ENCODE peak calls at places on chromosomes 13 and 19, in seven cellular contexts. K is neuronal stem cell; E is colonic mucosa; A is bronchial epithelial cell; L is effector memory CD4-positive, alpha-beta T cell; D is CD8-positive, alpha-beta T cell; G is heart left ventricle. R is an unnamed sample.

GRCh38 chr13:106186366-106187030 is 349.0 kb downstream of the EFNB2 start:
- DNase-seq in K (no peak), E (no peak), A (peak; percentile 21), L (no peak), D (no peak), G (no peak), R (peak; percentile 63)

GRCh38 chr13:48155850-48156249 is 60.9 kb upstream of the MED4 start:
- DNase-seq in K (no peak), E (no peak), A (peak; percentile 100), L (peak; percentile 9), D (peak; percentile 62), G (no peak), R (peak; percentile 84)

GRCh38 chr19:611506-611869 is 21.8 kb downstream of the HCN2 start:
- DNase-seq in K (no peak), E (no peak), A (peak; percentile 39), L (peak; percentile 51), D (peak; percentile 71), G (no peak), R (no peak)

GRCh38 chr19:29681422-29682235 is 16.4 kb downstream of the PLEKHF1 start:
- DNase-seq in K (no peak), E (no peak), A (no peak), L (no peak), D (no peak), G (peak; percentile 28), R (no peak)

GRCh38 chr19:33804021-33804799 is 7.5 kb downstream of the KCTD15 start:
- DNase-seq in K (no peak), E (peak; percentile 96), A (peak; percentile 86), L (no peak), D (no peak), G (peak; percentile 73), R (peak; percentile 99)

GRCh38 chr13:30846844-30847243 is 59.2 kb upstream of the MEDAG start:
- DNase-seq in K (no peak), E (no peak), A (peak; percentile 15), L (no peak), D (no peak), G (no peak), R (no peak)

GRCh38 chr13:66859078-66859477 is 371.1 kb downstream of the PCDH9 start:
- DNase-seq in K (no peak), E (no peak), A (peak; percentile 73), L (no peak), D (no peak), G (no peak), R (no peak)

GRCh38 chr13:80037505-80037888 is 303.4 kb downstream of the SPRY2 start:
- DNase-seq in K (no peak), E (no peak), A (peak; percentile 94), L (no peak), D (no peak), G (no peak), R (no peak)

GRCh38 chr19:19409235-19410030 is 4.0 kb downstream of the GATAD2A start:
- DNase-seq in K (no peak), E (no peak), A (peak; percentile 71), L (peak; percentile 55), D (peak; percentile 44), G (no peak), R (no peak)

GRCh38 chr19:7673995-7674667 is 2.8 kb upstream of the MCEMP1 start:
- DNase-seq in K (no peak), E (peak; percentile 86), A (peak; percentile 32), L (no peak), D (no peak), G (peak; percentile 76), R (peak; percentile 65)

GRCh38 chr13:21637296-21637695 is 33.3 kb upstream of the MICU2 start:
- DNase-seq in K (no peak), E (peak; percentile 88), A (peak; percentile 98), L (no peak), D (peak; percentile 48), G (no peak), R (peak; percentile 93)

GRCh38 chr13:52851153-52851962 is 2.9 kb upstream of the PCDH8 start:
- DNase-seq in K (peak; percentile 88), E (peak; percentile 44), A (no peak), L (no peak), D (no peak), G (peak; percentile 49), R (peak; percentile 22)

GRCh38 chr13:95677564-95678386 is 836 bp downstream of the DNAJC3 start:
- DNase-seq in K (peak; percentile 38), E (peak; percentile 57), A (peak; percentile 32), L (no peak), D (no peak), G (no peak), R (peak; percentile 52)

GRCh38 chr19:51090471-51090870 is 7.8 kb upstream of the KLK14 start:
- DNase-seq in K (no peak), E (no peak), A (no peak), L (no peak), D (no peak), G (no peak), R (no peak)

GRCh38 chr19:45419396-45419795 is 4.3 kb downstream of the ERCC1 start:
- DNase-seq in K (no peak), E (no peak), A (no peak), L (no peak), D (no peak), G (peak; percentile 58), R (no peak)

GRCh38 chr13:55583953-55584593 is 1556.6 kb upstream of the PRR20A start:
- DNase-seq in K (no peak), E (no peak), A (no peak), L (no peak), D (no peak), G (no peak), R (no peak)

GRCh38 chr13:77168232-77168631 is 141.3 kb upstream of the FBXL3 start:
- DNase-seq in K (no peak), E (peak; percentile 19), A (peak; percentile 85), L (no peak), D (no peak), G (no peak), R (peak; percentile 38)

GRCh38 chr19:492091-492531 is 4.2 kb upstream of the MADCAM1 start:
- DNase-seq in K (no peak), E (no peak), A (no peak), L (peak; percentile 56), D (peak; percentile 50), G (no peak), R (no peak)

GRCh38 chr13:97367427-97367826 is 66.5 kb upstream of the RAP2A start:
- DNase-seq in K (peak; percentile 40), E (no peak), A (no peak), L (no peak), D (no peak), G (no peak), R (no peak)

GRCh38 chr13:75803175-75803611 is 167.1 kb downstream of the LMO7 start:
- DNase-seq in K (no peak), E (peak; percentile 44), A (no peak), L (no peak), D (peak; percentile 23), G (no peak), R (peak; percentile 44)

GRCh38 chr19:4705413-4706131 is 18.1 kb downstream of the DPP9 start:
- DNase-seq in K (no peak), E (peak; percentile 58), A (no peak), L (no peak), D (no peak), G (peak; percentile 81), R (peak; percentile 22)

GRCh38 chr19:40714519-40715299 is 2.0 kb downstream of the COQ8B start:
- DNase-seq in K (peak; percentile 91), E (peak; percentile 97), A (peak; percentile 83), L (peak; percentile 87), D (peak; percentile 94), G (peak; percentile 95), R (peak; percentile 95)

GRCh38 chr19:4518345-4519171 is at the start of gene PLIN4:
- DNase-seq in K (no peak), E (no peak), A (peak; percentile 11), L (no peak), D (no peak), G (peak; percentile 92), R (no peak)

GRCh38 chr13:107866007-107866665 is 349.2 kb downstream of the LIG4 start:
- DNase-seq in K (peak; percentile 43), E (no peak), A (no peak), L (no peak), D (no peak), G (no peak), R (no peak)

GRCh38 chr13:27406178-27406939 is 18.1 kb upstream of the GTF3A start:
- DNase-seq in K (no peak), E (peak; percentile 54), A (peak; percentile 43), L (peak; percentile 11), D (no peak), G (no peak), R (peak; percentile 82)

GRCh38 chr19:55285225-55285890 is 1.6 kb downstream of the BRSK1 start:
- DNase-seq in K (no peak), E (no peak), A (no peak), L (no peak), D (no peak), G (no peak), R (no peak)
- H3K4me3 ChIP-seq in K (peak overlapping the region; percentile 60), E (no peak overlapping the region), A (no peak overlapping the region), L (no peak overlapping the region), D (no peak overlapping the region), G (no peak overlapping the region), R (no peak overlapping the region)

DNA sequence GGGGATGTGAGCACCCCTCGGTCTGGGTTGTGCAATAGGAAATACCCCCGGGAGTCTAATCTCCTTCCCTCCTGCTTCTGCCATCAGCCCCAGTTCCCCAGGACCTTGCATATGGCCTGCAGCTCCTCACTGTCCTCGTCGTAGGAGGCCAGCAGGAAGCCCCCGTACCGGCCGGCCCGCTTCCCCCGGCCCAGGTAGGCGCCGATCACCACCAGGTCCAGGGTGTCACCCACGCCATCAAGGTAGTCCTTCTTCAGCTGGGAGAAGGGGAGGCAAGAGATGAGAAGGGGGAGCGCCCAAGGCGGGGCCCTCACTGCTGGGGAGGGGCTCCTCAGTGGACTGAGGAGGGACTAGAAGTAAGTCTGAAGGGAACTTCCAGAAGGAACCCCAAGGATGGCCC is 10.4 kb upstream of the PLA2G4C start:
- DNase-seq in K (no peak), E (no peak), A (no peak), L (no peak), D (no peak), G (no peak), R (no peak)
- H3K36me3 ChIP-seq in K (peaks cover 35% of the 10 kb centered on the region), E (no peaks in the 10 kb centered on the region), A (peaks cover 2% of the 10 kb centered on the region), L (peaks cover 38% of the 10 kb centered on the region), D (peaks cover 16% of the 10 kb centered on the region), G (no peaks in the 10 kb centered on the region), R (no peaks in the 10 kb centered on the region)

GRCh38 chr13:49216334-49216733 is 3.8 kb upstream of the MLNR start:
- DNase-seq in K (no peak), E (no peak), A (no peak), L (no peak), D (no peak), G (no peak), R (no peak)

GRCh38 chr13:49220035-49220855 is at the start of gene MLNR:
- DNase-seq in K (peak; percentile 35), E (peak; percentile 44), A (no peak), L (no peak), D (peak; percentile 40), G (peak; percentile 51), R (peak; percentile 23)

GRCh38 chr13:49219647-49220034 is 497 bp upstream of the MLNR start:
- DNase-seq in K (no peak), E (no peak), A (no peak), L (no peak), D (no peak), G (no peak), R (no peak)

GRCh38 chr13:49218493-49219051 is 1.6 kb upstream of the MLNR start:
- DNase-seq in K (peak; percentile 43), E (no peak), A (no peak), L (no peak), D (no peak), G (no peak), R (peak; percentile 4)

GRCh38 chr13:49217962-49218492 is 2.1 kb upstream of the MLNR start:
- DNase-seq in K (no peak), E (no peak), A (no peak), L (no peak), D (no peak), G (no peak), R (no peak)
- H3K4me3 ChIP-seq in K (no peak overlapping the region), E (no peak overlapping the region), A (no peak overlapping the region), L (no peak overlapping the region), D (no peak overlapping the region), G (no peak overlapping the region), R (no peak overlapping the region)

GRCh38 chr13:110185696-110186095 is 121.3 kb downstream of the COL4A1 start:
- DNase-seq in K (no peak), E (no peak), A (no peak), L (no peak), D (no peak), G (no peak), R (no peak)
- H3K36me3 ChIP-seq in K (peaks cover 24% of the 10 kb centered on the region), E (no peaks in the 10 kb centered on the region), A (no peaks in the 10 kb centered on the region), L (no peaks in the 10 kb centered on the region), D (no peaks in the 10 kb centered on the region), G (peaks cover 27% of the 10 kb centered on the region), R (no peaks in the 10 kb centered on the region)

R was measured in small intestine.